ENCODE peak calls at places on chromosomes 7 and 10, in four cellular contexts. Y is SK-N-SH, S is GM12878, R is HepG2. P is an unnamed sample.

GRCh38 chr10:102549549-102549948 is 45.8 kb downstream of the SUFU start:
- DNase-seq in Y (no peak), R (no peak), S (no peak), P (no peak)

GRCh38 chr10:78913219-78914059 is 155.3 kb upstream of the ZMIZ1 start:
- DNase-seq in Y (peak), S (no peak), R (peak), P (no peak)

GRCh38 chr10:100826983-100827818 is 81.8 kb downstream of the PAX2 start:
- DNase-seq in S (no peak), R (no peak), Y (peak), P (no peak)

GRCh38 chr10:44385726-44386438 is 985 bp upstream of the CXCL12 start:
- DNase-seq in R (no peak), S (no peak), Y (peak), P (no peak)

GRCh38 chr7:133861876-133862275 is 265.3 kb upstream of the LRGUK start:
- DNase-seq in Y (no peak), R (no peak), S (no peak), P (no peak)

GRCh38 chr10:14380746-14381145 is 50.0 kb upstream of the FRMD4A start:
- DNase-seq in S (no peak), R (no peak), Y (no peak), P (no peak)

GRCh38 chr7:31497501-31497900 is 16.4 kb upstream of the ITPRID1 start:
- DNase-seq in S (no peak), Y (no peak), R (no peak), P (no peak)

GRCh38 chr7:43394441-43395130 is 188.3 kb upstream of the STK17A start:
- DNase-seq in S (no peak), R (no peak), Y (no peak), P (no peak)

GRCh38 chr10:66552331-66552730 is 373.5 kb upstream of the LRRTM3 start:
- DNase-seq in R (no peak), S (no peak), Y (no peak), P (no peak)

GRCh38 chr7:74305987-74306736 is 17.0 kb downstream of the CLIP2 start:
- DNase-seq in R (no peak), Y (peak), S (no peak), P (no peak)

GRCh38 chr10:23200586-23200985 is 8.5 kb downstream of the PTF1A start:
- DNase-seq in Y (no peak), R (no peak), S (no peak), P (no peak)

GRCh38 chr10:23198610-23198939 is 6.5 kb downstream of the PTF1A start:
- DNase-seq in R (no peak), S (no peak), Y (no peak), P (no peak)

GRCh38 chr10:23200997-23201652 is 9.0 kb downstream of the PTF1A start:
- DNase-seq in Y (no peak), S (no peak), R (peak), P (no peak)

GRCh38 chr10:23198940-23199767 is 7.0 kb downstream of the PTF1A start:
- DNase-seq in Y (peak), R (peak), S (no peak), P (peak)

GRCh38 chr10:23199768-23200511 is 7.8 kb downstream of the PTF1A start:
- DNase-seq in Y (no peak), S (no peak), R (no peak), P (no peak)
- TF ChIP-seq FOXM1 in Y (no peak), S (no peak), R (no peak), P (no peak)

DNA sequence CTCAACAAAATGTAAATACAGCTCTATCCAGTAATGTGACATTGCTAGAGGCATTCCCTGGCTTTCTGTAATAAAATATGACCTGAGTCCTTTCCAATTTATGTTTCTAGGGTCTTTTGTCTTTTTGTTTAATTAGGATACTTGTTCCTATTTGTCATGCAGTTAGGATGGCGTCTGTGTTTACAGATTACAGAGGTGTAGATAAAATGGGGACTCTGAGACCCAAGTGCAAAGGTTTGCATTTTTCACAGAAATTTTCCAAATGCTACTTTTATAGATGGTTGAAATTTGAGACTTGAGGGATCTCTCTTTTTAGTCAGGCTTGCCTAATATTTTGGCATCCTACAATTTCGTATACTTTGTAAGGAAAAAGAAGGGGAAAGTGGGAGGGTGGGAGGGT is 332.4 kb downstream of the PTEN start:
- DNase-seq in Y (no peak), S (no peak), R (no peak), P (no peak)
- TF ChIP-seq FOXM1 in Y (no peak), S (no peak), R (no peak), P (no peak)

DNA sequence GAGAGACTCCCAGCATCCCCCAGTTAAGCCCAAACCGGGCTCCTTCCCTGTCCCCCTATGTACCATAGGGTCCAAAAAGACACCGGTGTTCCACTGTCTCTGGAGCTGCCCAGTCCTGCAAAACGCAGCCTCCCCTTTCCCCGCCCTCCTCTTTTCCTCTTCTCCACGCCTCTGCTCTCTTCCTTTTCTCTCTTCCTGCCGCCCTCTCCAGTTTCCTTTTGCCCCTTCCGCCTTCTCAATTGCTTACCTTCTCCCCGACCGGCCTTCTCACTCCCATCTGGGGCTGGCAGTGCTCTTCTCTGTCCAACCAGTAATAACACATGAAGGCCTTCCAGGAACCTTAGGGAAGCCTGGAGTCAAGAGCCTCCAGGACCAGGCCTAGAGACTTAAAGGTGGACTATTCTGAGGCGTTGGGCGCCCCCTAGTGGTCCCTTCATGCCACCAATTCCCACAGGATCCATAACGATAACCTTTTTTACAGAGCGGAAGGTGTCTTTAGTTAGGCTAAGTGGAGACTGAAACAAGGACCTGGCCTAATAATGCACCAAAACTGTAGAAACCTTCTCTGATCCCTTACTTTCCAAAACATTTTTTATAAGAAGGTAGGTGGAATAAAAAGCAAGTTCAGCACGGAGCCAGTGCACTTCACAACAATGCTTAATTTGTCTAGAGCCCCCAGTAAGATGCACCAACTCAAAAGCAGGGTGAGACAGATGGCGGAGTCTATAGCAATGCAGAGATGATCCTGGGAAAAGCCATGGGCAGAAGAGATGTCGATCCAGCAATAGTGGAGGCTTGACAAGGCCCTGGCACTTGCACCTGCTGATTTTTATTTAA is 27.2 kb upstream of the MSRB2 start:
- DNase-seq in Y (peak), R (peak), S (peak), P (peak)
- TF ChIP-seq FOXM1 in Y (no peak), R (no peak), S (no peak), P (no peak)

DNA sequence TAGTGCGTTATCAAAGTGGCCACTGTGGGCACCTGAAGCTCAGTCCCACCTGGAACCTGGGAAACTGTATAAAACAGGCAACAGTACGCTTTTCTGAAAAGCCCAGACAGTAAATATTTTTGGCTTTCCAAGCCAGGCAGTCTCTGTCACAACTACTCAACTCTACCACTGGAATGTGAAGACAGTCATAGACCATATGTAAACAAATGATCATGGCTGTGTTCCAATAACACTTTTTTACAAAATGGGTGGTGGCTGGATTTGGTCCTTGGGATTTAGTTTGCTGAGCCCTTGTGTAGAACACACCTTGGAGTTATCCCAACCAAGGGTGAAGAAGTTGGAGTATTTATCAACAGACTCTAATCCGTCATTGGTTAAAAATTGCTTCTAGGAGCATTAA is 259.9 kb downstream of the SKIDA1 start:
- DNase-seq in S (no peak), Y (no peak), R (peak), P (no peak)
- TF ChIP-seq FOXM1 in S (no peak), Y (no peak), R (no peak), P (no peak)

DNA sequence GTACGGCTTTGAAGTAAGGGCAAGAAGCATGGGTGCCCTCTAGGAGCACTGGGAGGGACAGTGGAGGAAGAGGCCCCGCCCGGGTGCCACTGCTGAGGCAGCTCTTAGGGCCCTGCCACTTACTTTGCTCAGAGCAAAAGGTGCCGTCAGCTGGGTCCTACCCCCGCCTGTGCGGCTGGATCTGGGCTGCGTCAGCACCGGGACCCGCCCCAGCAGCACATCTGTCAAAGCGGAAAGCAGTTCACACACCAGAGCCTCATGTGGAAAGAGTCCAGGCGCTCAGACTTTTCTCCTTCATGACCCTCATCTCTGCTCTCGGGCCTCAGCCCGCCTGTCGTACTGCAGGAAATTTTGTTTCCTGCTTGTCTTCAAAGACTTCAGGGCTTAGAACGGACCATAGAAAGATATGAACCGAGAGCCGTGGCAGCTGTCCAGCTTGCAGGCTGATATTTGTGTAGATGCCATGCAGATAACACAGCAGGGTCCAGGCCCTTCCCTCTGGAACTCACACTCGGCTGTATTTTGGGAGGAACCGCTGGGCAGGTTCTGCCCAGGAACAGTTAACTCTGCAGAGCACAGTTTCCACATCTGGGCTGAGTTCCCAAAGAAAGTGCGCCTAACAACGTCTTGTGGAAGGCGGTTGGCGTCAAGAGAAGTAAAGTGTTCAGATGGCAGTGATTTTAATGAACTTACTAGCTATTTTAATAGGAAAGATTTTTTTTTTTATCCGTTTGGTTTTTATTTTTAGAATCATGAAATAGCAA is 44.3 kb upstream of the PRKAR1B start:
- DNase-seq in S (no peak), R (no peak), Y (peak), P (no peak)
- TF ChIP-seq FOXM1 in S (no peak), R (no peak), Y (no peak), P (no peak)

DNA sequence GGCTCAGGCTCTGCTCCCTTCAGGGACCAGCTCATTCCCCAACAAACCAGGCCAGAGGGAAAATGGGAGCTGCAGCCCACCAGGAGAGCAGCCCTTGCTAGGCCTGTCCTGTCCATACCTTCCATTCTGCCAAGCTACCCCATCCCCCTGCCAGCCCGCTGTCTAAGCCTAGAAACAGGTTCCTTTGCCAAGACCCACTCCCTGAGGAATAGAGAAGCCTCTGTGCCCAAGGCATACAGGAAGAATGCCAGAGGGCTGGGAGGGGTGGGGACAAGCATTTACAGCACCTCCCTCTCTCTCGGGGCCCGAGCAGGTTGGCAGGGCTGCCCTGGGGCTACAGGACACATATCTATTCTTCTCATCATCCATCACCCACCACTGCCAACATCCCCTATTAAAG is 178.3 kb downstream of the GRID1 start:
- DNase-seq in R (no peak), Y (no peak), S (no peak), P (no peak)
- TF ChIP-seq FOXM1 in R (no peak), Y (no peak), S (no peak), P (no peak)

GRCh38 chr10:31147220-31147608 is 115.5 kb upstream of the ZNF438 start:
- DNase-seq in S (no peak), R (no peak), Y (no peak), P (no peak)
- TF ChIP-seq FOXM1 in S (no peak), R (no peak), Y (no peak), P (no peak)

GRCh38 chr10:98173258-98173657 is 38.8 kb downstream of the R3HCC1L start:
- DNase-seq in Y (no peak), R (no peak), S (no peak), P (no peak)
- TF ChIP-seq FOXM1 in Y (no peak), R (no peak), S (no peak), P (no peak)

GRCh38 chr10:9289811-9290210 is 1235.3 kb downstream of the GATA3 start:
- DNase-seq in S (no peak), Y (no peak), R (no peak), P (no peak)

GRCh38 chr10:9297580-9297979 is 1243.1 kb downstream of the GATA3 start:
- DNase-seq in Y (peak), R (no peak), S (no peak), P (no peak)

GRCh38 chr10:9294132-9294663 is 1239.7 kb downstream of the GATA3 start:
- DNase-seq in Y (no peak), S (no peak), R (no peak), P (no peak)

GRCh38 chr10:9296206-9296605 is 1241.7 kb downstream of the GATA3 start:
- DNase-seq in S (no peak), R (no peak), Y (no peak), P (no peak)

DNA sequence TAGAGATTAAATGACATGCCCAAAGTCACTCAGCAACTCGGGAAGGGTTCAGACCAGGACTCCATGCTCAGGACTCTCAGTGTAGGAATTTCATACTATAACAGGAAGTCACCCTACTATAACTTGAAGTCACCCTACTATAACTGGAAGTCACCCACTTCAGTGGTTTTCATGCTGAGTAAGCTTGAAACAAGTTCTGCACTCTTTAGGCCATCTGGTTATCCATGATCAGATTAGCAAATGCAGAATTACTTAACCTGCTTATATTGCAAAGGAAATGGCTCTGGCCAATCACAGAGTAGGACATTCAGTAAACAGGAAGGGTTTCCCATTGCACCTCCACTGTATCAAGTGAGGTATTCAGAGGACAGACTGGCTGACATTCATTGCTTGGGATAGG is 1240.4 kb downstream of the GATA3 start:
- DNase-seq in R (no peak), Y (no peak), S (no peak), P (no peak)
- TF ChIP-seq FOXM1 in R (no peak), Y (no peak), S (no peak), P (no peak)

P was measured in HEK293T.